ENCODE peak calls at places on chromosomes 2 and 18, in seven cellular contexts. One of them, this sample, is unnamed.

GRCh38 chr2:179939282-179939681 is 67.8 kb downstream of the CWC22 start:
- DNase-seq in KG1: no peak
- DNase-seq in right cardiac atrium: no peak
- DNase-seq in kidney tubule cell: no peak
- DNase-seq in NCI-H1092 treated with DMSO at 0.1 percent for 48 hours: peak
- DNase-seq in foreskin keratinocyte: no peak
- DNase-seq in SK-N-SH: no peak
- DNase-seq in this sample: no peak

GRCh38 chr2:166916987-166917386 is 28.7 kb downstream of the XIRP2 start:
- DNase-seq in KG1: no peak
- DNase-seq in right cardiac atrium: no peak
- DNase-seq in kidney tubule cell: no peak
- DNase-seq in NCI-H1092 treated with DMSO at 0.1 percent for 48 hours: no peak
- DNase-seq in foreskin keratinocyte: no peak
- DNase-seq in SK-N-SH: no peak
- DNase-seq in this sample: no peak

GRCh38 chr2:61180686-61181085 is 18.7 kb downstream of the C2orf74 start:
- DNase-seq in KG1: no peak
- DNase-seq in right cardiac atrium: no peak
- DNase-seq in kidney tubule cell: no peak
- DNase-seq in NCI-H1092 treated with DMSO at 0.1 percent for 48 hours: no peak
- DNase-seq in foreskin keratinocyte: no peak
- DNase-seq in SK-N-SH: no peak
- DNase-seq in this sample: no peak

GRCh38 chr2:186068154-186068826 is 329.7 kb downstream of the FSIP2 start:
- DNase-seq in KG1: no peak
- DNase-seq in right cardiac atrium: no peak
- DNase-seq in kidney tubule cell: peak
- DNase-seq in NCI-H1092 treated with DMSO at 0.1 percent for 48 hours: no peak
- DNase-seq in foreskin keratinocyte: no peak
- DNase-seq in SK-N-SH: peak
- DNase-seq in this sample: no peak

GRCh38 chr2:127606594-127607398 is 39.2 kb upstream of the GPR17 start:
- DNase-seq in KG1: no peak
- DNase-seq in right cardiac atrium: peak
- DNase-seq in kidney tubule cell: no peak
- DNase-seq in NCI-H1092 treated with DMSO at 0.1 percent for 48 hours: no peak
- DNase-seq in foreskin keratinocyte: no peak
- DNase-seq in SK-N-SH: no peak
- DNase-seq in this sample: no peak

GRCh38 chr2:160920791-160921303 is 239.4 kb upstream of the TANK start:
- DNase-seq in KG1: no peak
- DNase-seq in right cardiac atrium: peak
- DNase-seq in kidney tubule cell: no peak
- DNase-seq in NCI-H1092 treated with DMSO at 0.1 percent for 48 hours: no peak
- DNase-seq in foreskin keratinocyte: no peak
- DNase-seq in SK-N-SH: peak
- DNase-seq in this sample: no peak

GRCh38 chr2:240435955-240436625 is 627 bp downstream of the GPC1 start:
- DNase-seq in KG1: no peak
- DNase-seq in right cardiac atrium: peak
- DNase-seq in kidney tubule cell: no peak
- DNase-seq in NCI-H1092 treated with DMSO at 0.1 percent for 48 hours: no peak
- DNase-seq in foreskin keratinocyte: no peak
- DNase-seq in SK-N-SH: peak
- DNase-seq in this sample: peak

GRCh38 chr2:175234153-175234552 is 52.6 kb upstream of the ATP5MC3 start:
- DNase-seq in KG1: no peak
- DNase-seq in right cardiac atrium: no peak
- DNase-seq in kidney tubule cell: no peak
- DNase-seq in NCI-H1092 treated with DMSO at 0.1 percent for 48 hours: no peak
- DNase-seq in foreskin keratinocyte: no peak
- DNase-seq in SK-N-SH: no peak
- DNase-seq in this sample: no peak

GRCh38 chr2:83565231-83566025 is 893.7 kb downstream of the SUCLG1 start:
- DNase-seq in KG1: no peak
- DNase-seq in right cardiac atrium: no peak
- DNase-seq in kidney tubule cell: no peak
- DNase-seq in NCI-H1092 treated with DMSO at 0.1 percent for 48 hours: no peak
- DNase-seq in foreskin keratinocyte: no peak
- DNase-seq in SK-N-SH: no peak
- DNase-seq in this sample: no peak

GRCh38 chr2:26706616-26707473 is 14.3 kb downstream of the KCNK3 start:
- DNase-seq in KG1: no peak
- DNase-seq in right cardiac atrium: peak
- DNase-seq in kidney tubule cell: no peak
- DNase-seq in NCI-H1092 treated with DMSO at 0.1 percent for 48 hours: no peak
- DNase-seq in foreskin keratinocyte: no peak
- DNase-seq in SK-N-SH: no peak
- DNase-seq in this sample: no peak

GRCh38 chr2:146221826-146222225 is 1623.0 kb upstream of the ACVR2A start:
- DNase-seq in KG1: no peak
- DNase-seq in right cardiac atrium: no peak
- DNase-seq in kidney tubule cell: no peak
- DNase-seq in NCI-H1092 treated with DMSO at 0.1 percent for 48 hours: no peak
- DNase-seq in foreskin keratinocyte: no peak
- DNase-seq in SK-N-SH: no peak
- DNase-seq in this sample: no peak

GRCh38 chr2:125979886-125980285 is 676.1 kb upstream of the GYPC start:
- DNase-seq in KG1: no peak
- DNase-seq in right cardiac atrium: no peak
- DNase-seq in kidney tubule cell: no peak
- DNase-seq in NCI-H1092 treated with DMSO at 0.1 percent for 48 hours: no peak
- DNase-seq in foreskin keratinocyte: no peak
- DNase-seq in SK-N-SH: no peak
- DNase-seq in this sample: no peak

GRCh38 chr2:119218478-119219064 is 5.1 kb upstream of the STEAP3 start:
- DNase-seq in KG1: no peak
- DNase-seq in right cardiac atrium: no peak
- DNase-seq in kidney tubule cell: peak
- DNase-seq in NCI-H1092 treated with DMSO at 0.1 percent for 48 hours: peak
- DNase-seq in foreskin keratinocyte: peak
- DNase-seq in SK-N-SH: no peak
- DNase-seq in this sample: peak

GRCh38 chr2:11655495-11655894 is 14.5 kb downstream of the NTSR2 start:
- DNase-seq in KG1: no peak
- DNase-seq in right cardiac atrium: no peak
- DNase-seq in kidney tubule cell: no peak
- DNase-seq in NCI-H1092 treated with DMSO at 0.1 percent for 48 hours: no peak
- DNase-seq in foreskin keratinocyte: no peak
- DNase-seq in SK-N-SH: no peak
- DNase-seq in this sample: no peak

GRCh38 chr18:61901334-61901986 is 8.7 kb upstream of the RNF152 start:
- DNase-seq in KG1: no peak
- DNase-seq in right cardiac atrium: peak
- DNase-seq in kidney tubule cell: peak
- DNase-seq in NCI-H1092 treated with DMSO at 0.1 percent for 48 hours: peak
- DNase-seq in foreskin keratinocyte: peak
- DNase-seq in SK-N-SH: peak
- DNase-seq in this sample: peak

GRCh38 chr2:12764075-12764722 is 47.5 kb downstream of the TRIB2 start:
- DNase-seq in KG1: no peak
- DNase-seq in right cardiac atrium: no peak
- DNase-seq in kidney tubule cell: no peak
- DNase-seq in NCI-H1092 treated with DMSO at 0.1 percent for 48 hours: no peak
- DNase-seq in foreskin keratinocyte: peak
- DNase-seq in SK-N-SH: no peak
- DNase-seq in this sample: no peak

GRCh38 chr2:75622500-75622899 is 24.1 kb upstream of the MRPL19 start:
- DNase-seq in KG1: no peak
- DNase-seq in right cardiac atrium: no peak
- DNase-seq in kidney tubule cell: no peak
- DNase-seq in NCI-H1092 treated with DMSO at 0.1 percent for 48 hours: no peak
- DNase-seq in foreskin keratinocyte: no peak
- DNase-seq in SK-N-SH: no peak
- DNase-seq in this sample: no peak

GRCh38 chr18:35714539-35714938 is 133.0 kb downstream of the GALNT1 start:
- DNase-seq in KG1: no peak
- DNase-seq in right cardiac atrium: no peak
- DNase-seq in kidney tubule cell: no peak
- DNase-seq in NCI-H1092 treated with DMSO at 0.1 percent for 48 hours: no peak
- DNase-seq in foreskin keratinocyte: no peak
- DNase-seq in SK-N-SH: no peak
- DNase-seq in this sample: no peak

GRCh38 chr2:200618590-200619021 is 32.8 kb downstream of the AOX1 start:
- DNase-seq in KG1: no peak
- DNase-seq in right cardiac atrium: no peak
- DNase-seq in kidney tubule cell: no peak
- DNase-seq in NCI-H1092 treated with DMSO at 0.1 percent for 48 hours: peak
- DNase-seq in foreskin keratinocyte: no peak
- DNase-seq in SK-N-SH: peak
- DNase-seq in this sample: no peak

GRCh38 chr18:34977787-34978532 is 63.3 kb upstream of the MAPRE2 start:
- DNase-seq in KG1: peak
- DNase-seq in right cardiac atrium: peak
- DNase-seq in kidney tubule cell: peak
- DNase-seq in NCI-H1092 treated with DMSO at 0.1 percent for 48 hours: peak
- DNase-seq in foreskin keratinocyte: no peak
- DNase-seq in SK-N-SH: peak
- DNase-seq in this sample: peak

GRCh38 chr2:197360744-197361156 is 50.2 kb upstream of the ANKRD44 start:
- DNase-seq in KG1: no peak
- DNase-seq in right cardiac atrium: no peak
- DNase-seq in kidney tubule cell: peak
- DNase-seq in NCI-H1092 treated with DMSO at 0.1 percent for 48 hours: no peak
- DNase-seq in foreskin keratinocyte: peak
- DNase-seq in SK-N-SH: peak
- DNase-seq in this sample: no peak

GRCh38 chr2:86017901-86018896 is 87.5 kb downstream of the POLR1A start:
- DNase-seq in KG1: no peak
- DNase-seq in right cardiac atrium: peak
- DNase-seq in kidney tubule cell: peak
- DNase-seq in NCI-H1092 treated with DMSO at 0.1 percent for 48 hours: no peak
- DNase-seq in foreskin keratinocyte: no peak
- DNase-seq in SK-N-SH: no peak
- DNase-seq in this sample: no peak

GRCh38 chr18:34224423-34225217 is at the start of gene NOL4:
- DNase-seq in KG1: no peak
- DNase-seq in right cardiac atrium: peak
- DNase-seq in kidney tubule cell: peak
- DNase-seq in NCI-H1092 treated with DMSO at 0.1 percent for 48 hours: peak
- DNase-seq in foreskin keratinocyte: no peak
- DNase-seq in SK-N-SH: peak
- DNase-seq in this sample: peak

GRCh38 chr2:96116879-96117533 is 635 bp upstream of the ADRA2B start:
- DNase-seq in KG1: no peak
- DNase-seq in right cardiac atrium: peak
- DNase-seq in kidney tubule cell: peak
- DNase-seq in NCI-H1092 treated with DMSO at 0.1 percent for 48 hours: peak
- DNase-seq in foreskin keratinocyte: no peak
- DNase-seq in SK-N-SH: peak
- DNase-seq in this sample: no peak

This sample was measured in NCI-H1105 treated with DMSO at 0.1 percent for 48 hours.